ENCODE peak calls at places on chromosomes 13 and 19, in six cellular contexts. Q is IMR-90, D is astrocyte of the spinal cord, K is GM23338, T is fibroblast of the aortic adventitia, L is neural crest cell. Y is an unnamed sample.
A peak's percentile ranks its signal among the peaks of the same experiment; 100 is the strongest.

GRCh38 chr19:11073568-11073967 is 15.7 kb upstream of the LDLR start:
- DNase-seq in Q (no peak), D (no peak), K (no peak), T (no peak), L (no peak), Y (no peak)

GRCh38 chr19:29675650-29676186 is 10.5 kb downstream of the PLEKHF1 start:
- DNase-seq in Q (no peak), D (no peak), K (no peak), T (no peak), L (no peak), Y (peak; percentile 62)

GRCh38 chr13:32195713-32196112 is 119.5 kb downstream of the ZAR1L start:
- DNase-seq in Q (no peak), D (no peak), K (no peak), T (peak; percentile 83), L (no peak), Y (no peak)

GRCh38 chr13:24076124-24076523 is 84.4 kb upstream of the SPATA13 start:
- DNase-seq in Q (no peak), D (no peak), K (no peak), T (no peak), L (no peak), Y (no peak)

GRCh38 chr19:58497634-58498170 is 14.1 kb downstream of the SLC27A5 start:
- DNase-seq in Q (no peak), D (no peak), K (no peak), T (no peak), L (no peak), Y (no peak)

GRCh38 chr19:31249217-31249616 is 100.0 kb downstream of the TSHZ3 start:
- DNase-seq in Q (no peak), D (no peak), K (no peak), T (no peak), L (no peak), Y (no peak)

GRCh38 chr19:40424637-40425449 is 949 bp downstream of the SERTAD1 start:
- DNase-seq in Q (peak; percentile 13), D (peak; percentile 24), K (peak; percentile 63), T (peak; percentile 33), L (no peak), Y (no peak)

GRCh38 chr13:114269281-114269770 is 12.1 kb upstream of the UPF3A start:
- DNase-seq in Q (no peak), D (no peak), K (no peak), T (no peak), L (no peak), Y (no peak)

GRCh38 chr13:73403362-73404150 is 344.8 kb downstream of the KLF5 start:
- DNase-seq in Q (no peak), D (no peak), K (no peak), T (no peak), L (no peak), Y (no peak)

GRCh38 chr19:16070366-16070990 is 5.8 kb upstream of the TPM4 start:
- DNase-seq in Q (no peak), D (no peak), K (no peak), T (no peak), L (no peak), Y (no peak)

GRCh38 chr13:105410602-105411001 is 1124.9 kb downstream of the EFNB2 start:
- DNase-seq in Q (peak; percentile 12), D (no peak), K (peak; percentile 82), T (peak; percentile 1), L (peak; percentile 47), Y (peak; percentile 56)

GRCh38 chr13:85896516-85897450 is 97.6 kb upstream of the SLITRK6 start:
- DNase-seq in Q (peak; percentile 0), D (no peak), K (peak; percentile 41), T (no peak), L (no peak), Y (no peak)

GRCh38 chr13:112353856-112354255 is 22.3 kb upstream of the SPACA7 start:
- DNase-seq in Q (no peak), D (no peak), K (no peak), T (no peak), L (no peak), Y (no peak)

GRCh38 chr19:13835791-13836723 is 40.8 kb downstream of the ZSWIM4 start:
- DNase-seq in Q (no peak), D (peak; percentile 40), K (no peak), T (no peak), L (no peak), Y (no peak)

GRCh38 chr19:13831560-13832056 is 36.4 kb downstream of the ZSWIM4 start:
- DNase-seq in Q (no peak), D (peak; percentile 31), K (no peak), T (no peak), L (no peak), Y (no peak)

GRCh38 chr19:13832096-13832495 is 36.9 kb downstream of the ZSWIM4 start:
- DNase-seq in Q (no peak), D (no peak), K (no peak), T (no peak), L (no peak), Y (no peak)

GRCh38 chr19:13834308-13834790 is 39.1 kb downstream of the ZSWIM4 start:
- DNase-seq in Q (peak; percentile 76), D (peak; percentile 51), K (no peak), T (no peak), L (no peak), Y (no peak)

GRCh38 chr19:13833330-13834265 is 38.4 kb downstream of the ZSWIM4 start:
- DNase-seq in Q (peak; percentile 86), D (peak; percentile 89), K (peak; percentile 96), T (peak; percentile 82), L (peak; percentile 94), Y (peak; percentile 94)
- TF ChIP-seq CTCF in Q (peak; percentile 49), D (peak; percentile 49), K (peak; percentile 49), T (peak; percentile 27), L (peak; percentile 61), Y (peak; percentile 47)

DNA sequence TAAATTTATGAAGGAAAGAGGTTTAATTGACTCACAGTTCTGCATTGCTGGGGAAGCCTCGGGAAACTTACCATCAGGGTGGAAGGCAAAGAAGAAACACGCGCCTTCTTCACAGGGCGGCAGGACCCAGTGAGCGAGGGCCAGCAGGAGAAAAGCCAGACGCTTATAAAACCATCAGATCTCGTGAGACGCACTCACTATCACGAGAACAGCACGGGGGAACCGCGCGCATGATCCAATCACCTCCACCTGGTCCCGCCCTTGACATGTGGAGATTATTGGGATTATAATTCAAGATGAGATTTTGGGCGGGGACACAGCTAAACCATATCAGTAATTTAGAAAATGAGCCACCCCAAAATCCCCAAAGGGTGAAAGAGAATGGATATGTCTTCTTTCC is 187.1 kb downstream of the RAP2A start:
- DNase-seq in Q (no peak), D (no peak), K (no peak), T (no peak), L (no peak), Y (no peak)
- TF ChIP-seq CTCF in Q (no peak), D (no peak), K (no peak), T (no peak), L (no peak), Y (no peak)

GRCh38 chr13:109204252-109204651 is 574.8 kb downstream of the MYO16 start:
- DNase-seq in Q (no peak), D (no peak), K (no peak), T (no peak), L (no peak), Y (no peak)
- TF ChIP-seq CTCF in Q (no peak), D (no peak), K (no peak), T (no peak), L (no peak), Y (no peak)

DNA sequence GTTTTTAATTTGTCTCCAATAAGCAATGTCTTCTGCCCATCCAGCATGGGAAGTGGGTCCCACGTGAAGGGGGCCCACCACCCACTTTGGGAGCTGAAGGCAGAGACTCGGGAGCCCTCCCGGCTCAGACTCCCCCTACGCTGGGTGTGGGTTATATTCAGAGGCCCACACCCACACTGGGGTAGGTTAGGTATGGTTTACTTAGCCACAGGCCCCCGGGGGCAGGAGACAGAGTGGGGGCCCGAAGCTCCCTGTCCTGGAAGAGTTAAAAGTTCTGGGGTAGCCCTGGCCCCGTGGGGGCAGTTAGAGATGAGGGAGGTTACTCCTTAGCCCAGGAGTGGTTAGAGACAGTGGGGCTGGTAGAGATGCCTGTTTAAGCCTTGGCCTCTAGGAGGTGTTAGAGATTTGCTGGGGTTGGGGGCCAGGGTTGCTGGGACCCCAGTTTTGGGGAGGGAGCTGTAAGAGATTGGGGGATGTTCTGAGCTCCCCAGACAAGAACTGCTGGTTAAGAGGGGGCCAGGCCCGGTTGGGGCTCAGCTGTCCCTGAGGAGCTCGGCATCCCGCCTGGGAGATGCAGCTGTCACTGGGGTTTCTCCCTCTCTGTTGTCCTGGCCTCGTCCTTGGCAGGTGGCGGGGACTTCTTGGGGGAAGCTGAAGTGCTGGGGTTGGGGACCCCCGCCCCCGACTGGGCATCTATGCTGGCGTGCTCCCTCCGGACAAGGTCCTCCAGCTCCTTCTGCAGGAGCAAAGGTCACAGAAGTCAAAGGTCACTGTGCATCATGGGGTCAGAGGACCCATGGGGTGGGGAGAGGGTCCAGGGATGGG is 712 bp upstream of the RINL start:
- DNase-seq in Q (no peak), D (no peak), K (peak; percentile 41), T (no peak), L (no peak), Y (no peak)
- TF ChIP-seq CTCF in Q (no peak), D (no peak), K (peak; percentile 27), T (no peak), L (no peak), Y (no peak)